ENCODE peak calls at places on chromosomes 6 and 20, in five cellular contexts. G is fibroblast of villous mesenchyme; Y is natural killer cell treated with Interleukin-12 subunit alpha and Interleukin-12 subunit beta and Interleukin-15 and Interleukin-18, amount 100 ng/mL, for 72 hours; E is stimulated activated CD8-positive, alpha-beta memory T cell treated with anti-CD3 and anti-CD28 coated beads, Interleukin-4, amount 100 ng/mL, for 1 hour; S is PC-3. C is an unnamed sample.

GRCh38 chr20:37564388-37565133 is 36.9 kb upstream of the BLCAP start:
- DNase-seq in Y (peak), G (peak), E (no peak), S (peak), C (peak)

GRCh38 chr20:951384-952169 is 35.4 kb upstream of the ANGPT4 start:
- DNase-seq in G (no peak), S (no peak), E (no peak), Y (no peak), C (no peak)

GRCh38 chr6:150001295-150001990 is 23.9 kb downstream of the RAET1L start:
- DNase-seq in S (no peak), Y (peak), E (no peak), G (no peak), C (no peak)

GRCh38 chr6:15158821-15159619 is 86.8 kb upstream of the JARID2 start:
- DNase-seq in S (no peak), G (no peak), Y (no peak), E (no peak), C (no peak)

GRCh38 chr20:37515876-37516275 is 5.2 kb upstream of the NNAT start:
- DNase-seq in E (no peak), S (no peak), Y (no peak), G (no peak), C (no peak)

GRCh38 chr6:21885532-21886089 is 292.1 kb downstream of the SOX4 start:
- DNase-seq in Y (no peak), E (no peak), S (peak), G (peak), C (peak)

GRCh38 chr6:166203003-166203640 is 35.5 kb upstream of the TBXT start:
- DNase-seq in G (no peak), Y (no peak), S (no peak), E (no peak), C (no peak)

GRCh38 chr20:10433014-10433622 is 904 bp downstream of the MKKS start:
- DNase-seq in E (no peak), Y (no peak), G (no peak), S (peak), C (no peak)

GRCh38 chr20:7392551-7392950 is 547.7 kb downstream of the HAO1 start:
- DNase-seq in Y (no peak), E (no peak), S (no peak), G (no peak), C (no peak)

GRCh38 chr6:137780447-137781034 is 86.5 kb upstream of the TNFAIP3 start:
- DNase-seq in Y (no peak), G (peak), S (no peak), E (no peak), C (no peak)

GRCh38 chr20:44549123-44549522 is 27.3 kb upstream of the SERINC3 start:
- DNase-seq in G (peak), Y (no peak), S (no peak), E (no peak), C (no peak)

GRCh38 chr6:43509984-43510826 is at the start of gene LRRC73:
- DNase-seq in S (peak), E (peak), Y (peak), G (peak), C (peak)

GRCh38 chr6:83247471-83247870 is 54.3 kb downstream of the RWDD2A start:
- DNase-seq in E (no peak), Y (no peak), G (no peak), S (no peak), C (no peak)

GRCh38 chr6:72787521-72788031 is 165.7 kb downstream of the KCNQ5 start:
- DNase-seq in G (peak), Y (no peak), E (no peak), S (peak), C (peak)

GRCh38 chr6:21494505-21494904 is 99.0 kb upstream of the SOX4 start:
- DNase-seq in S (no peak), Y (no peak), E (no peak), G (no peak), C (no peak)

GRCh38 chr20:47318596-47319516 is 37.6 kb downstream of the ZMYND8 start:
- DNase-seq in S (peak), G (peak), Y (peak), E (no peak), C (peak)

GRCh38 chr20:35572838-35573237 is 31.0 kb downstream of the ERGIC3 start:
- DNase-seq in G (no peak), E (no peak), S (no peak), Y (no peak), C (no peak)

GRCh38 chr20:59850018-59850641 is 83.3 kb downstream of the SYCP2 start:
- DNase-seq in S (peak), Y (no peak), G (peak), E (no peak), C (peak)

GRCh38 chr20:10925767-10926166 is 252.0 kb upstream of the JAG1 start:
- DNase-seq in G (no peak), S (peak), Y (no peak), E (no peak), C (no peak)

GRCh38 chr20:56815796-56816195 is 186.7 kb downstream of the TFAP2C start:
- DNase-seq in E (no peak), Y (no peak), G (no peak), S (no peak), C (no peak)

GRCh38 chr6:57224769-57225515 is 2.8 kb upstream of the RAB23 start:
- DNase-seq in E (no peak), S (peak), G (peak), Y (no peak), C (peak)

GRCh38 chr20:3323398-3323797 is 84.1 kb downstream of the DNAAF9 start:
- DNase-seq in G (peak), E (no peak), S (peak), Y (peak), C (no peak)

GRCh38 chr20:47558699-47559098 is 57.0 kb downstream of the NCOA3 start:
- DNase-seq in G (peak), E (no peak), S (no peak), Y (no peak), C (no peak)

GRCh38 chr6:14806101-14806500 is 439.8 kb upstream of the JARID2 start:
- DNase-seq in Y (no peak), S (no peak), G (no peak), E (no peak), C (no peak)

GRCh38 chr20:5531318-5532081 is 214.7 kb upstream of the PROKR2 start:
- DNase-seq in G (peak), S (peak), Y (no peak), E (no peak), C (peak)

GRCh38 chr6:151269318-151269995 is 29.7 kb downstream of the AKAP12 start:
- DNase-seq in S (peak), Y (no peak), E (no peak), G (peak), C (peak)